ENCODE peak calls at places on chromosomes 4 and X, in six cellular contexts. Q, B, G, D, O and Z are unnamed samples.

GRCh38 chr4:28436191-28437080 is 1575.8 kb downstream of the STIM2 start:
- DNase-seq in G (no peak), D (no peak), O (no peak), Q (peak), B (no peak), Z (no peak)

GRCh38 chr4:170090667-170091052 is 904 bp upstream of the AADAT start:
- DNase-seq in B (no peak), Q (peak), O (no peak), D (no peak), G (no peak), Z (no peak)

GRCh38 chr4:86564795-86565194 is 29.3 kb upstream of the PTPN13 start:
- DNase-seq in Q (no peak), G (no peak), B (no peak), D (no peak), O (no peak), Z (no peak)

GRCh38 chrX:10098235-10098819 is 58.4 kb upstream of the CLCN4 start:
- DNase-seq in D (no peak), O (no peak), Q (no peak), B (peak), G (no peak), Z (no peak)

GRCh38 chr4:85398276-85398675 is 76.7 kb upstream of the ARHGAP24 start:
- DNase-seq in G (no peak), D (peak), B (no peak), O (no peak), Q (no peak), Z (no peak)

GRCh38 chrX:136193771-136194170 is 46.4 kb downstream of the FHL1 start:
- DNase-seq in G (no peak), D (no peak), Q (no peak), O (no peak), B (no peak), Z (no peak)

GRCh38 chr4:98663226-98664006 is 5.0 kb upstream of the TSPAN5 start:
- DNase-seq in D (no peak), Q (no peak), B (no peak), O (no peak), G (no peak), Z (no peak)

GRCh38 chr4:35604252-35604651 is 640.1 kb downstream of the ARAP2 start:
- DNase-seq in D (no peak), Q (no peak), B (no peak), G (no peak), O (no peak), Z (no peak)

GRCh38 chr4:162959056-162959455 is 207.6 kb downstream of the NAF1 start:
- DNase-seq in G (no peak), B (no peak), O (no peak), Q (no peak), D (no peak), Z (no peak)

GRCh38 chr4:72983706-72984105 is 85.8 kb downstream of the COX18 start:
- DNase-seq in O (no peak), B (no peak), G (no peak), D (no peak), Q (no peak), Z (no peak)

GRCh38 chr4:1385373-1386340 is 20.6 kb downstream of the NKX1-1 start:
- DNase-seq in G (no peak), D (no peak), O (no peak), B (no peak), Q (no peak), Z (no peak)

GRCh38 chrX:13093489-13094140 is 49.2 kb upstream of the FAM9C start:
- DNase-seq in Q (no peak), D (no peak), B (no peak), G (no peak), O (no peak), Z (no peak)

GRCh38 chr4:89486042-89486441 is 178.4 kb upstream of the GPRIN3 start:
- DNase-seq in B (no peak), O (no peak), Q (no peak), G (no peak), D (peak), Z (no peak)

GRCh38 chr4:101306225-101306624 is 41.1 kb downstream of the PPP3CA start:
- DNase-seq in G (no peak), D (no peak), Q (no peak), B (no peak), O (no peak), Z (no peak)

GRCh38 chrX:71098302-71098701 is 2.7 kb downstream of the FOXO4 start:
- DNase-seq in G (peak), Q (no peak), D (peak), B (peak), O (peak), Z (peak)

GRCh38 chrX:9467181-9467580 is 2.3 kb downstream of the TBL1X start:
- DNase-seq in G (no peak), B (no peak), D (no peak), Q (no peak), O (no peak), Z (no peak)

GRCh38 chrX:118181030-118181429 is 64.4 kb upstream of the KLHL13 start:
- DNase-seq in B (no peak), O (no peak), Q (peak), G (no peak), D (peak), Z (no peak)

GRCh38 chr4:8391972-8392371 is 48.6 kb downstream of the ACOX3 start:
- DNase-seq in G (no peak), D (peak), O (peak), B (peak), Q (no peak), Z (no peak)

GRCh38 chr4:2299794-2300193 is 37.9 kb upstream of the MXD4 start:
- DNase-seq in Q (no peak), O (no peak), G (no peak), D (no peak), B (no peak), Z (no peak)

GRCh38 chr4:148017801-148018200 is 285.9 kb downstream of the ARHGAP10 start:
- DNase-seq in O (no peak), B (no peak), Q (no peak), G (no peak), D (peak), Z (no peak)

GRCh38 chr4:152937535-152938236 is 1.6 kb downstream of the FHDC1 start:
- DNase-seq in Q (peak), O (peak), D (peak), G (no peak), B (no peak), Z (no peak)

GRCh38 chrX:49915352-49916222 is 6.8 kb upstream of the CLCN5 start:
- DNase-seq in B (peak), G (no peak), D (peak), Q (peak), O (peak), Z (no peak)

GRCh38 chr4:184364100-184364921 is 110.0 kb downstream of the IRF2 start:
- DNase-seq in D (no peak), Q (no peak), O (no peak), B (peak), G (no peak), Z (no peak)

GRCh38 chr4:42282081-42282901 is 115.0 kb upstream of the SHISA3 start:
- DNase-seq in Q (peak), G (no peak), O (peak), D (peak), B (peak), Z (no peak)

GRCh38 chrX:129793604-129794191 is 13.9 kb downstream of the SASH3 start:
- DNase-seq in O (no peak), D (no peak), B (no peak), Q (no peak), G (no peak), Z (no peak)

GRCh38 chr4:89539374-89539773 is 231.8 kb upstream of the GPRIN3 start:
- DNase-seq in D (peak), G (no peak), O (no peak), B (no peak), Q (no peak), Z (no peak)

GRCh38 chr4:144748814-144749555 is 103.0 kb downstream of the HHIP start:
- DNase-seq in D (peak), B (no peak), G (no peak), Q (no peak), O (no peak), Z (no peak)

GRCh38 chr4:76755756-76756155 is 142.2 kb downstream of the SOWAHB start:
- DNase-seq in Q (no peak), B (no peak), G (no peak), O (no peak), D (no peak), Z (no peak)

GRCh38 chrX:19194285-19195242 is 72.3 kb upstream of the ADGRG2 start:
- DNase-seq in D (no peak), Q (no peak), O (no peak), G (no peak), B (no peak), Z (no peak)

GRCh38 chrX:16258936-16259335 is 91.7 kb downstream of the MAGEB17 start:
- DNase-seq in Q (no peak), B (no peak), D (no peak), O (no peak), G (no peak), Z (no peak)

GRCh38 chr4:139593091-139593564 is 37.1 kb upstream of the SETD7 start:
- DNase-seq in B (no peak), D (peak), G (no peak), O (no peak), Q (no peak), Z (no peak)

GRCh38 chrX:1153940-1154339 is 58.5 kb downstream of the CRLF2 start:
- DNase-seq in B (no peak), O (no peak), Q (no peak), D (no peak), G (no peak), Z (no peak)

GRCh38 chr4:140162596-140162995 is 8.6 kb upstream of the MAML3 start:
- DNase-seq in O (no peak), Q (no peak), G (no peak), D (no peak), B (no peak), Z (no peak)

GRCh38 chr4:81757706-81758105 is 286.0 kb upstream of the RASGEF1B start:
- DNase-seq in O (no peak), G (no peak), Q (no peak), D (no peak), B (no peak), Z (no peak)

GRCh38 chrX:43386872-43387271 is 269.2 kb upstream of the MAOA start:
- DNase-seq in O (no peak), B (no peak), G (no peak), Q (no peak), D (no peak), Z (no peak)

GRCh38 chr4:13917010-13917409 is 289.5 kb upstream of the BOD1L1 start:
- DNase-seq in O (no peak), D (peak), B (no peak), G (no peak), Q (no peak), Z (no peak)

GRCh38 chrX:3638280-3638873 is 75.1 kb downstream of the PRKX start:
- DNase-seq in Q (peak), G (no peak), D (peak), B (peak), O (peak), Z (peak)
- TF ChIP-seq CTCF in Q (peak), G (peak), D (peak), B (peak), O (peak), Z (no peak)

DNA sequence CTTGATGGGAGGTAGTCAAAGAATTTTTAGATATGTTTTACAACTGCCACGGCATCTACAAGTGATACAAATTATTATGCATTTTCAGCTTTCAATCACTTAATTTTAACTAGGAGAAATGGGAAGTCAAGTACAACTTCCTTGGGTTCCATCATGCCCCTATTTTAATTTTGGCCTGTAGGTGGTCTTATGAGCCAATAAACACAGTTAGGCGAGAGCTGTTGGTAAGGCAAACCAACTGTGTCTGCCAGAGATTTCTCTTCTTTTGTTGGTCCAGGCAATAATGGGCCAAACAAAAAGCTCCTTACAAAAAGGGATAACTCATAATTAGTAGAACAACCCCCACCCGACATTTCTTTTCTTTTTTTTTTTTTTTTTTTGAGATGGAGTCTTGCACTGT is 63.3 kb upstream of the ARX start:
- DNase-seq in D (no peak), O (no peak), G (no peak), B (peak), Q (no peak), Z (no peak)
- TF ChIP-seq CTCF in D (no peak), O (no peak), G (no peak), B (no peak), Q (no peak), Z (no peak)

GRCh38 chr4:57504139-57504538 is 394.0 kb upstream of the IGFBP7 start:
- DNase-seq in D (no peak), B (no peak), G (no peak), Q (no peak), O (no peak), Z (no peak)

GRCh38 chr4:57501715-57502114 is 391.5 kb upstream of the IGFBP7 start:
- DNase-seq in G (no peak), B (no peak), Q (peak), O (no peak), D (peak), Z (no peak)

GRCh38 chr4:57499786-57500185 is 389.6 kb upstream of the IGFBP7 start:
- DNase-seq in Q (peak), G (no peak), D (no peak), B (no peak), O (no peak), Z (no peak)
- TF ChIP-seq CTCF in Q (no peak), G (no peak), D (no peak), B (no peak), O (no peak), Z (no peak)

GRCh38 chr4:102696763-102697162 is 64.0 kb downstream of the MANBA start:
- DNase-seq in Q (no peak), D (peak), O (no peak), B (no peak), G (no peak), Z (no peak)
- TF ChIP-seq CTCF in Q (no peak), D (no peak), O (no peak), B (no peak), G (no peak), Z (no peak)

GRCh38 chr4:39278476-39278875 is 87.7 kb downstream of the RFC1 start:
- DNase-seq in G (no peak), Q (no peak), B (no peak), D (no peak), O (no peak), Z (no peak)
- TF ChIP-seq CTCF in G (no peak), Q (no peak), B (no peak), D (no peak), O (no peak), Z (no peak)

GRCh38 chr4:128061566-128062536 is 739 bp downstream of the LARP1B start:
- DNase-seq in D (peak), B (peak), Q (peak), G (no peak), O (peak), Z (peak)
- TF ChIP-seq CTCF in D (no peak), B (peak), Q (no peak), G (no peak), O (no peak), Z (no peak)

DNA sequence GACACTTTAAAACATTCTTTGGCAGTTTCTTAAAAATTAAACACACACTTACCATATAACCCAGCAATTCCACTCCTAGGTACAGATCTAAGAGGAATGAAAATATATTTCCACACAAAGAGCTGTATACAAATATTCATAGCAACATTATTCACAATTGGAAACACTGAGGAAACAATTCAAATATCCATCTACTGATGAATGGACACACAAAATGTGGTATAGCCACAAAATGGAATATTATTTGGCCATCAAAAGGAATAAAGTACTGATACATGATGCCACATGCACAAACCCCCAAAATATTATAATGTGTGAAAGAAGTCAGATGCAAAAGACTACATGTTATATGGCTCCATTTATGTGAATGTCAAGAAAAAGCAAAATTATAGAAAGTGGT is 70.9 kb downstream of the HS6ST2 start:
- DNase-seq in O (no peak), D (no peak), Q (no peak), B (no peak), G (no peak), Z (no peak)
- TF ChIP-seq CTCF in O (no peak), D (no peak), Q (no peak), B (no peak), G (no peak), Z (no peak)

DNA sequence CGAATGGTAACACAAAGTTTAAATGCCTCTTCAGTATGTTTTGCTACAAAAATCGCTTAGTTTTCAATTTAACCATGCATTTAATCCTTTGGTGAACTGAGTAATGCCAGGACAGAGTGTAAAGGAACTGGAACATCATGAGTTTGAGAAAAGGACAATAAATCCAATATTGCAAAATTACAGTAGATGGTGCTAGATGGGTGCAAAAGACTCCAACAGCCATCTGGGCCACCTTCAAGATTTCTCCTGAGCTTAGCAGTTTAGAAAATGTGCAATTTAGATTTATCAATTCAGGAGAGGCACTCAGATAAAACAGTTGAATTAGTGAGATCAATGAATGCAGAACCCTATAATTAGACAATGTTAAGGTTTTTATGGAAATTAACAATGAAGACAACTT is 33.2 kb upstream of the MID1IP1 start:
- DNase-seq in Q (peak), B (peak), D (peak), G (no peak), O (no peak), Z (no peak)
- TF ChIP-seq CTCF in Q (peak), B (peak), D (peak), G (peak), O (peak), Z (no peak)

GRCh38 chr4:17511950-17512795 is at the start of gene QDPR:
- DNase-seq in O (peak), Q (peak), B (peak), G (no peak), D (peak), Z (peak)
- TF ChIP-seq CTCF in O (peak), Q (peak), B (peak), G (peak), D (peak), Z (no peak)